ENCODE peak calls at places on chromosomes 13 and 19, in six cellular contexts. I is CD4-positive, alpha-beta T cell; A is tibial artery; B is stimulated activated CD4-positive, alpha-beta T cell treated with anti-CD3 and anti-CD28 coated beads, Interleukin-15, amount 100 ng/mL, for 1 hour; R is HAP-1; T is HuH-7. M is an unnamed sample.

GRCh38 chr19:51101171-51101865 is 6.9 kb downstream of the CTU1 start:
- DNase-seq in B (no peak), A (no peak), T (no peak), I (no peak), R (no peak), M (no peak)

GRCh38 chr13:23859904-23860303 is 29.3 kb downstream of the MIPEP start:
- DNase-seq in T (no peak), I (no peak), R (no peak), B (no peak), A (no peak), M (no peak)

GRCh38 chr19:15488489-15489226 is 9.4 kb upstream of the PGLYRP2 start:
- DNase-seq in A (no peak), T (no peak), R (no peak), B (no peak), I (no peak), M (no peak)

GRCh38 chr13:70171151-70171550 is 62.9 kb upstream of the KLHL1 start:
- DNase-seq in T (no peak), A (no peak), I (no peak), B (no peak), R (no peak), M (no peak)

GRCh38 chr19:29617336-29618266 is 11.5 kb downstream of the POP4 start:
- DNase-seq in T (no peak), A (no peak), R (no peak), B (no peak), I (no peak), M (no peak)

GRCh38 chr13:22915442-22916082 is 265.2 kb upstream of the SGCG start:
- DNase-seq in R (peak; percentile 74), I (no peak), B (no peak), A (peak; percentile 38), T (peak; percentile 13), M (no peak)

GRCh38 chr19:3358919-3359849 is 7.2 kb upstream of the NFIC start:
- DNase-seq in R (peak; percentile 65), T (no peak), I (peak; percentile 60), B (peak; percentile 44), A (peak; percentile 63), M (peak; percentile 79)

GRCh38 chr13:52786747-52787146 is 47.1 kb upstream of the CNMD start:
- DNase-seq in I (no peak), A (no peak), R (no peak), B (no peak), T (no peak), M (no peak)

GRCh38 chr13:24264976-24265375 is 44.4 kb upstream of the C1QTNF9 start:
- DNase-seq in A (no peak), I (peak; percentile 78), B (peak; percentile 63), T (no peak), R (no peak), M (peak; percentile 77)

GRCh38 chr19:53903055-53903680 is 5.9 kb upstream of the CACNG7 start:
- DNase-seq in A (no peak), T (peak; percentile 65), B (no peak), I (no peak), R (peak; percentile 72), M (no peak)

GRCh38 chr13:42548731-42549554 is 25.0 kb upstream of the TNFSF11 start:
- DNase-seq in A (no peak), R (no peak), I (no peak), T (no peak), B (no peak), M (peak; percentile 73)

GRCh38 chr19:11694533-11695439 is 44.0 kb downstream of the ZNF823 start:
- DNase-seq in B (peak; percentile 46), R (peak; percentile 97), I (peak; percentile 52), T (peak; percentile 84), A (peak; percentile 98), M (peak; percentile 96)

GRCh38 chr13:98142427-98143156 is at the start of gene FARP1:
- DNase-seq in R (peak; percentile 84), T (peak; percentile 44), B (no peak), I (no peak), A (peak; percentile 66), M (peak; percentile 77)

GRCh38 chr19:46685189-46685588 is 24.2 kb upstream of the DACT3 start:
- DNase-seq in I (no peak), A (no peak), T (no peak), B (no peak), R (no peak), M (no peak)

GRCh38 chr19:46489445-46490272 is 6.0 kb downstream of the PNMA8B start:
- DNase-seq in B (no peak), A (peak; percentile 76), R (no peak), T (no peak), I (no peak), M (no peak)

GRCh38 chr13:59112375-59112774 is 1051.4 kb downstream of the DIAPH3 start:
- DNase-seq in B (no peak), R (peak; percentile 26), I (no peak), T (no peak), A (peak; percentile 40), M (no peak)

GRCh38 chr13:59665736-59666135 is 498.0 kb downstream of the DIAPH3 start:
- DNase-seq in I (no peak), A (no peak), B (no peak), T (no peak), R (no peak), M (no peak)

GRCh38 chr13:113935081-113935511 is 38.8 kb downstream of the C13orf46 start:
- DNase-seq in B (no peak), A (peak; percentile 53), I (no peak), R (no peak), T (no peak), M (peak; percentile 38)

GRCh38 chr19:13461536-13461935 is 44.7 kb downstream of the CACNA1A start:
- DNase-seq in T (no peak), R (no peak), I (no peak), B (no peak), A (no peak), M (no peak)

GRCh38 chr19:28393574-28394336 is 819.2 kb downstream of the UQCRFS1 start:
- DNase-seq in A (no peak), R (no peak), I (no peak), B (no peak), T (no peak), M (no peak)

GRCh38 chr19:29704562-29705558 is 10.2 kb downstream of the C19orf12 start:
- DNase-seq in B (no peak), T (no peak), R (no peak), A (no peak), I (no peak), M (no peak)

GRCh38 chr13:27327633-27328032 is 57.0 kb downstream of the RASL11A start:
- DNase-seq in I (no peak), T (no peak), B (no peak), R (no peak), A (no peak), M (no peak)

GRCh38 chr19:50039968-50040367 is 14.2 kb downstream of the ZNF473 start:
- DNase-seq in R (no peak), B (no peak), I (no peak), A (no peak), T (no peak), M (no peak)

GRCh38 chr19:58559275-58560006 is 1.0 kb upstream of the UBE2M start:
- DNase-seq in T (peak; percentile 99), R (peak; percentile 96), A (peak; percentile 93), I (peak; percentile 43), B (no peak), M (peak; percentile 93)

GRCh38 chr13:103349664-103350063 is 283.4 kb upstream of the SLC10A2 start:
- DNase-seq in T (no peak), R (no peak), A (no peak), B (no peak), I (no peak), M (no peak)

GRCh38 chr19:21604351-21604926 is 99.0 kb downstream of the ZNF429 start:
- DNase-seq in B (no peak), R (no peak), I (no peak), T (no peak), A (no peak), M (no peak)